ENCODE peak calls at places on chromosomes 16 and 17, in seven cellular contexts. One of them, this sample, is unnamed.

GRCh38 chr17:66466933-66467367 is 164.5 kb downstream of the PRKCA start:
- DNase-seq in lower lobe of right lung: no peak
- DNase-seq in A172: peak; percentile 98
- DNase-seq in GM19239: no peak
- DNase-seq in NCI-H460: peak; percentile 95
- DNase-seq in spleen: no peak
- DNase-seq in HEK293T: no peak
- DNase-seq in this sample: no peak

GRCh38 chr16:76583466-76583865 is 306.3 kb downstream of the CNTNAP4 start:
- DNase-seq in lower lobe of right lung: no peak
- DNase-seq in GM19239: no peak
- DNase-seq in A172: no peak
- DNase-seq in spleen: no peak
- DNase-seq in NCI-H460: no peak
- DNase-seq in HEK293T: no peak
- DNase-seq in this sample: no peak

GRCh38 chr16:27543801-27544200 is 5.9 kb downstream of the GTF3C1 start:
- DNase-seq in HEK293T: no peak
- DNase-seq in NCI-H460: no peak
- DNase-seq in GM19239: no peak
- DNase-seq in lower lobe of right lung: no peak
- DNase-seq in spleen: no peak
- DNase-seq in A172: no peak
- DNase-seq in this sample: no peak

GRCh38 chr16:31421587-31421986 is 6.6 kb downstream of the COX6A2 start:
- DNase-seq in HEK293T: no peak
- DNase-seq in GM19239: no peak
- DNase-seq in NCI-H460: no peak
- DNase-seq in A172: no peak
- DNase-seq in spleen: no peak
- DNase-seq in lower lobe of right lung: no peak
- DNase-seq in this sample: peak; percentile 62

GRCh38 chr16:57525761-57526160 is 10.6 kb downstream of the CCDC102A start:
- DNase-seq in GM19239: no peak
- DNase-seq in lower lobe of right lung: no peak
- DNase-seq in NCI-H460: no peak
- DNase-seq in A172: no peak
- DNase-seq in spleen: peak; percentile 74
- DNase-seq in HEK293T: no peak
- DNase-seq in this sample: no peak

GRCh38 chr17:53629188-53629587 is 193.5 kb upstream of the KIF2B start:
- DNase-seq in HEK293T: no peak
- DNase-seq in GM19239: no peak
- DNase-seq in spleen: no peak
- DNase-seq in lower lobe of right lung: no peak
- DNase-seq in NCI-H460: no peak
- DNase-seq in A172: peak; percentile 10
- DNase-seq in this sample: no peak

GRCh38 chr17:48633266-48633816 is 7.2 kb upstream of the HOXB9 start:
- DNase-seq in A172: no peak
- DNase-seq in NCI-H460: no peak
- DNase-seq in lower lobe of right lung: no peak
- DNase-seq in HEK293T: no peak
- DNase-seq in GM19239: no peak
- DNase-seq in spleen: no peak
- DNase-seq in this sample: no peak

GRCh38 chr16:66386629-66387622 is 20.4 kb downstream of the CDH5 start:
- DNase-seq in spleen: peak; percentile 41
- DNase-seq in lower lobe of right lung: no peak
- DNase-seq in GM19239: no peak
- DNase-seq in HEK293T: no peak
- DNase-seq in NCI-H460: no peak
- DNase-seq in A172: no peak
- DNase-seq in this sample: no peak

GRCh38 chr16:30954993-30955392 is 2.6 kb upstream of the SETD1A start:
- DNase-seq in NCI-H460: no peak
- DNase-seq in GM19239: no peak
- DNase-seq in lower lobe of right lung: no peak
- DNase-seq in HEK293T: no peak
- DNase-seq in A172: no peak
- DNase-seq in spleen: no peak
- DNase-seq in this sample: no peak

GRCh38 chr17:77802333-77802615 is 156.2 kb upstream of the TNRC6C start:
- DNase-seq in HEK293T: no peak
- DNase-seq in NCI-H460: no peak
- DNase-seq in lower lobe of right lung: no peak
- DNase-seq in GM19239: no peak
- DNase-seq in A172: no peak
- DNase-seq in spleen: no peak
- DNase-seq in this sample: no peak

GRCh38 chr17:80291260-80291659 is 30.6 kb downstream of the RNF213 start:
- DNase-seq in spleen: no peak
- DNase-seq in HEK293T: no peak
- DNase-seq in A172: no peak
- DNase-seq in GM19239: no peak
- DNase-seq in NCI-H460: no peak
- DNase-seq in lower lobe of right lung: no peak
- DNase-seq in this sample: no peak

GRCh38 chr16:57694556-57695377 is at the start of gene DRC7:
- DNase-seq in NCI-H460: peak; percentile 26
- DNase-seq in HEK293T: peak; percentile 70
- DNase-seq in spleen: peak; percentile 83
- DNase-seq in lower lobe of right lung: no peak
- DNase-seq in GM19239: peak; percentile 52
- DNase-seq in A172: peak; percentile 28
- DNase-seq in this sample: peak; percentile 73

GRCh38 chr17:37761065-37761464 is 16.2 kb upstream of the HNF1B start:
- DNase-seq in spleen: no peak
- DNase-seq in lower lobe of right lung: no peak
- DNase-seq in NCI-H460: no peak
- DNase-seq in GM19239: no peak
- DNase-seq in HEK293T: no peak
- DNase-seq in A172: no peak
- DNase-seq in this sample: no peak

GRCh38 chr16:11836653-11837244 is 14.6 kb downstream of the RSL1D1 start:
- DNase-seq in lower lobe of right lung: no peak
- DNase-seq in NCI-H460: peak; percentile 44
- DNase-seq in HEK293T: no peak
- DNase-seq in GM19239: no peak
- DNase-seq in A172: peak; percentile 87
- DNase-seq in spleen: peak; percentile 30
- DNase-seq in this sample: no peak

GRCh38 chr16:14284371-14284770 is 213.3 kb downstream of the MRTFB start:
- DNase-seq in HEK293T: no peak
- DNase-seq in spleen: no peak
- DNase-seq in NCI-H460: no peak
- DNase-seq in lower lobe of right lung: no peak
- DNase-seq in A172: no peak
- DNase-seq in GM19239: no peak
- DNase-seq in this sample: no peak

GRCh38 chr16:82660078-82660645 is 33.4 kb downstream of the CDH13 start:
- DNase-seq in NCI-H460: no peak
- DNase-seq in lower lobe of right lung: no peak
- DNase-seq in HEK293T: no peak
- DNase-seq in A172: peak; percentile 73
- DNase-seq in GM19239: no peak
- DNase-seq in spleen: no peak
- DNase-seq in this sample: no peak

GRCh38 chr17:32671891-32672290 is 185.1 kb downstream of the CDK5R1 start:
- DNase-seq in A172: no peak
- DNase-seq in NCI-H460: no peak
- DNase-seq in spleen: no peak
- DNase-seq in HEK293T: no peak
- DNase-seq in lower lobe of right lung: peak; percentile 53
- DNase-seq in GM19239: no peak
- DNase-seq in this sample: no peak

GRCh38 chr16:88381820-88382451 is 823 bp upstream of the ZNF469 start:
- DNase-seq in A172: no peak
- DNase-seq in NCI-H460: no peak
- DNase-seq in GM19239: no peak
- DNase-seq in spleen: peak; percentile 56
- DNase-seq in HEK293T: no peak
- DNase-seq in lower lobe of right lung: peak; percentile 77
- DNase-seq in this sample: no peak

GRCh38 chr17:78140169-78141051 is 5.8 kb upstream of the C17orf99 start:
- DNase-seq in lower lobe of right lung: peak; percentile 99
- DNase-seq in A172: peak; percentile 90
- DNase-seq in GM19239: peak; percentile 76
- DNase-seq in spleen: peak; percentile 99
- DNase-seq in HEK293T: peak; percentile 100
- DNase-seq in NCI-H460: peak; percentile 99
- DNase-seq in this sample: peak; percentile 97

GRCh38 chr17:14307560-14308024 is 6.7 kb downstream of the HS3ST3B1 start:
- DNase-seq in A172: peak; percentile 38
- DNase-seq in GM19239: no peak
- DNase-seq in spleen: no peak
- DNase-seq in HEK293T: no peak
- DNase-seq in NCI-H460: no peak
- DNase-seq in lower lobe of right lung: no peak
- DNase-seq in this sample: no peak

GRCh38 chr17:15384142-15384803 is 42.9 kb upstream of the TEKT3 start:
- DNase-seq in GM19239: no peak
- DNase-seq in A172: peak; percentile 27
- DNase-seq in spleen: no peak
- DNase-seq in NCI-H460: no peak
- DNase-seq in lower lobe of right lung: no peak
- DNase-seq in HEK293T: no peak
- DNase-seq in this sample: no peak